ENCODE peak calls at places on chromosomes 3 and 15, in seven cellular contexts. A is hepatocyte, U is astrocyte, K is A549, C is neural progenitor cell, G is fibroblast of lung, H is mammary epithelial cell. Z is an unnamed sample. For H3K9me3, the result is how much of the 10 kb centered on the place peaks cover.

GRCh38 chr15:89395996-89396395 is 61.4 kb upstream of the POLG start:
- DNase-seq in A (no peak), U (no peak), K (no peak), C (no peak), G (no peak), H (peak), Z (no peak)

GRCh38 chr3:114649331-114649730 is 355.5 kb downstream of the TIGIT start:
- DNase-seq in A (no peak), U (peak), K (peak), C (no peak), G (no peak), H (peak), Z (peak)

GRCh38 chr3:39343076-39343717 is 13.7 kb downstream of the CCR8 start:
- DNase-seq in A (peak), U (no peak), K (no peak), C (no peak), G (no peak), H (peak), Z (no peak)

GRCh38 chr3:10223676-10224639 is 24.3 kb upstream of the TATDN2 start:
- DNase-seq in A (no peak), U (no peak), K (peak), C (no peak), G (no peak), H (no peak), Z (no peak)

GRCh38 chr15:90062023-90062728 is 40.1 kb downstream of the IDH2 start:
- DNase-seq in A (peak), U (no peak), K (no peak), C (peak), G (peak), H (peak), Z (no peak)

GRCh38 chr15:59948924-59949613 is 55.0 kb upstream of the FOXB1 start:
- DNase-seq in A (no peak), U (no peak), K (no peak), C (no peak), G (no peak), H (no peak), Z (no peak)

GRCh38 chr3:4042869-4043268 is 243.6 kb downstream of the LRRN1 start:
- DNase-seq in A (no peak), U (no peak), K (no peak), C (no peak), G (no peak), H (no peak), Z (no peak)

GRCh38 chr3:37074178-37074577 is 80.9 kb downstream of the MLH1 start:
- DNase-seq in A (no peak), U (peak), K (no peak), C (no peak), G (peak), H (peak), Z (no peak)

GRCh38 chr3:160460033-160460432 is 10.4 kb upstream of the TRIM59 start:
- DNase-seq in A (no peak), U (no peak), K (no peak), C (no peak), G (no peak), H (no peak), Z (peak)

GRCh38 chr3:193851941-193852674 is 259.1 kb downstream of the OPA1 start:
- DNase-seq in A (no peak), U (no peak), K (no peak), C (peak), G (no peak), H (no peak), Z (no peak)

GRCh38 chr3:171904829-171905228 is 61.7 kb downstream of the TMEM212 start:
- DNase-seq in A (no peak), U (peak), K (no peak), C (no peak), G (peak), H (no peak), Z (no peak)

GRCh38 chr3:99646107-99646435 is 7.7 kb downstream of the COL8A1 start:
- DNase-seq in A (no peak), U (no peak), K (no peak), C (no peak), G (peak), H (peak), Z (no peak)

GRCh38 chr3:59422312-59422711 is 372.5 kb upstream of the CFAP20DC start:
- DNase-seq in A (no peak), U (peak), K (no peak), C (no peak), G (peak), H (peak), Z (peak)

DNA sequence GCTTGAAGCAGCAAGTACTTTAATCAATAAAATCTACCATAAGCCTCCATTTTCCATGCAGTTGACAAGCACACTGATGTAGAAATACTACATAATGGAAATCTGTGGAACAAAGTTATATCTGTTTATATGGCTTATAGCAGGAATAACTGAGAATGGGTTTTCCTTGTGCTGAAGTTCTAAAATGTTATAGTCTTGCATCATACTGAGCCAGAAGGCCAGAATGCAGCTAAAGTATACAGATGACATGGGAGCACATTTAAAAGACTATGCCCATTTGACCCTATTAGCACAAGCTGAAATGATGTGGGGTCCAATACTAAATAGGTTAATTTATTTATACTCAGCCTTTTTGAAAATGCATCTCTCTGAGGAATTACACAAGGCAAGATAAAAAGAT is 25.1 kb downstream of the SLC24A5 start:
- DNase-seq in A (no peak), U (no peak), K (no peak), C (no peak), G (peak), H (no peak), Z (no peak)
- H3K4me2 ChIP-seq in A (no peak), U (no peak), K (no peak), C (no peak), G (no peak), H (no peak), Z (no peak)

DNA sequence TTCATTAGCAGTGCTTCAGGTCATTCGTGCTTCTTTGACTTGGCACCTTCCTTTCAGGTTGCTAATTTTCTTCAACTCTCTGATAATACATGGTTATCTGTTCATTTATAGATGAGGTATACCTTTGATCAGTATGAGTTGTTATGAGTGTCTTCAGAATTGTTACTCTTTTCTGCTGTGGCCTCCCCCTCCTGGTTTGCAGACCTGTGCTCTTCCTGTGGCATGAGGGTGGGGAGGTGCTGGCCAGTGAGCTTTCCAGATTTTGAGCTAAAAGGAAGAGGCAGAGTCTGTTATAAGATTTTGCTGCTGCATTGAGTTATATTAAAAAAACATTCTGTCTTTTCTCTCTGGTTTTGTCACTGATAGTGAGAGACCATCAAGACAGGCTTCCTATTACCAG is 30.8 kb upstream of the GOLGA6L9 start:
- DNase-seq in A (no peak), U (no peak), K (no peak), C (no peak), G (no peak), H (no peak), Z (no peak)
- H3K4me3 ChIP-seq in A (no peak), U (no peak), K (no peak), C (no peak), G (no peak), H (no peak), Z (no peak)

GRCh38 chr3:44734646-44735168 is 5.3 kb downstream of the ZNF501 start:
- DNase-seq in A (no peak), U (no peak), K (no peak), C (no peak), G (peak), H (no peak), Z (no peak)

GRCh38 chr3:44729384-44729910 is at the start of gene ZNF501:
- DNase-seq in A (peak), U (peak), K (no peak), C (peak), G (peak), H (peak), Z (peak)
- H3K9me3 ChIP-seq in A (under half), U (half or more), K (half or more), C (under half), G (under half), H (half or more), Z (under half)

GRCh38 chr15:39785139-39785538 is 2.5 kb upstream of the FSIP1 start:
- DNase-seq in A (no peak), U (no peak), K (no peak), C (no peak), G (no peak), H (no peak), Z (no peak)

GRCh38 chr15:39784638-39785037 is 2.0 kb upstream of the FSIP1 start:
- DNase-seq in A (no peak), U (no peak), K (no peak), C (no peak), G (no peak), H (no peak), Z (peak)

GRCh38 chr15:39786444-39787056 is 3.9 kb upstream of the FSIP1 start:
- DNase-seq in A (peak), U (peak), K (peak), C (peak), G (peak), H (peak), Z (peak)

GRCh38 chr15:39787479-39787878 is 4.8 kb upstream of the FSIP1 start:
- DNase-seq in A (no peak), U (no peak), K (no peak), C (peak), G (no peak), H (no peak), Z (no peak)

GRCh38 chr15:39785806-39786205 is 3.2 kb upstream of the FSIP1 start:
- DNase-seq in A (no peak), U (no peak), K (no peak), C (no peak), G (no peak), H (no peak), Z (no peak)
- H3K4me2 ChIP-seq in A (no peak), U (peak), K (no peak), C (peak), G (no peak), H (no peak), Z (no peak)

DNA sequence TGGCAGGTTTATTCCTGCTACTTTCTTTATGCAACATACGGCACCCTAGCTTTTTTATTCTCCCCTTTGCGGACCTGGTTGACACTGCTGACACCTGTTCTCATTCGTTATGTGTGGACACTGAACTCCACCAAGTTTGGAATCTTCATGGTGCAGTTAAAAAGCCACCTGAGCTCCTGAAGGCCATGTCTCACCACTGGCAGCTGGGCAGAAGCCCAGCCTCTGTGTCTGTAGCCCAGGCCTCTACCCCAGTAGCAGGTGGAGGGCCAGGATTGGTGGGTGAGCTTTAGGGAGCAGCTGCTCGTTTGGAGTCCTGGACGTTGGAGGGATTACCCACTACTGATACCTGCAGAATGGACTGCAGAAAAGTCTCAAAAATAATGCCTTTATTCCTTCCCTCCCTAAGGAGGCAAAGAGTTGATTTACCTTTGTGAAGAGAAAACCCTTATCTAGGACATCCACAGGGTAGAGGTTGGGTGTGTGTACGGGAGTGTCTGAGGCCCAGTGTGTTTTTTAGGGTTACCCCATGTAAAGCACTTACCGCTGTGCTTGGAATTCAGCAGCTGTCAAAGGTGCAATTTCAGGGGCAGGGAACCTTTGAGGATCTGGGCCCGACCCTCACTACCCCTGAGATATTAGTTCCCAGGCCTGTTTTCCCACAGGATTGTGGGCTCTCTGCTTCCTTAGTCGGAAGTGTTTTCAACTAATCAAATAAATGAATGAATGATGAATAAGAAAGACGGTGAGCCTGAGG is 619 bp upstream of the CCNDBP1 start:
- DNase-seq in A (no peak), U (no peak), K (no peak), C (no peak), G (no peak), H (no peak), Z (no peak)
- H3K4me3 ChIP-seq in A (no peak), U (no peak), K (no peak), C (peak), G (peak), H (no peak), Z (peak)

Z was measured in osteoblast.